ENCODE peak calls at places on chromosomes 6 and 20, in ten cellular contexts. F is psoas muscle; L is activated naive CD8-positive, alpha-beta T cell treated with anti-CD3 and anti-CD28 coated beads, Interleukin-2, amount 10 ng/mL, durations not matched to agents 7 days and 5 days; M is effector CD4-positive, alpha-beta T cell; J is A172; X is astrocyte of the spinal cord; G is skeletal muscle cell; N is activated CD8-positive, alpha-beta memory T cell treated with anti-CD3 and anti-CD28 coated beads for 4 hours; C is iPS DF 19.7; E is stimulated activated naive B cell treated with anti-CD40 and anti-IgM and Interleukin-4, amounts not matched to agents 10 μg/mL and 1 μg/mL and 100 μg/mL, for 72 hours. V is an unnamed sample.

GRCh38 chr6:123039431-123039830 is 43.4 kb downstream of the CLVS2 start:
- DNase-seq in F (no peak), L (no peak), M (no peak), J (no peak), X (no peak), G (no peak), N (no peak), C (no peak), E (no peak), V (no peak)

GRCh38 chr6:154157082-154157481 is 118.0 kb downstream of the OPRM1 start:
- DNase-seq in F (no peak), L (no peak), M (no peak), J (no peak), X (no peak), G (no peak), N (peak), C (no peak), E (no peak), V (no peak)

GRCh38 chr6:144989319-144990099 is 704.4 kb downstream of the UTRN start:
- DNase-seq in F (no peak), L (no peak), M (no peak), J (no peak), X (no peak), G (no peak), N (no peak), C (no peak), E (no peak), V (peak)

GRCh38 chr6:579339-579738 is 77.6 kb downstream of the HUS1B start:
- DNase-seq in F (no peak), L (no peak), M (no peak), J (peak), X (peak), G (peak), N (no peak), C (no peak), E (no peak), V (peak)

GRCh38 chr20:14991023-14991422 is 653.6 kb upstream of the FLRT3 start:
- DNase-seq in F (no peak), L (no peak), M (no peak), J (no peak), X (no peak), G (peak), N (no peak), C (no peak), E (no peak), V (no peak)

GRCh38 chr6:48994811-48995210 is 468.2 kb downstream of the MMUT start:
- DNase-seq in F (no peak), L (no peak), M (no peak), J (no peak), X (no peak), G (no peak), N (no peak), C (peak), E (no peak), V (no peak)

GRCh38 chr6:13463327-13463717 is 24.1 kb downstream of the GFOD1 start:
- DNase-seq in F (no peak), L (no peak), M (no peak), J (no peak), X (no peak), G (no peak), N (no peak), C (no peak), E (no peak), V (no peak)

GRCh38 chr6:147503587-147503986 is 4.9 kb upstream of the SAMD5 start:
- DNase-seq in F (no peak), L (no peak), M (no peak), J (no peak), X (no peak), G (no peak), N (no peak), C (peak), E (no peak), V (no peak)

GRCh38 chr6:152112503-152113261 is 305.2 kb downstream of the ESR1 start:
- DNase-seq in F (peak), L (no peak), M (no peak), J (no peak), X (no peak), G (no peak), N (no peak), C (no peak), E (no peak), V (no peak)

GRCh38 chr20:24656391-24656790 is 187.0 kb downstream of the SYNDIG1 start:
- DNase-seq in F (no peak), L (no peak), M (no peak), J (no peak), X (no peak), G (no peak), N (no peak), C (no peak), E (no peak), V (no peak)

GRCh38 chr6:135842618-135843392 is 8.7 kb upstream of the PDE7B start:
- DNase-seq in F (no peak), L (no peak), M (no peak), J (no peak), X (no peak), G (no peak), N (no peak), C (no peak), E (no peak), V (no peak)

GRCh38 chr20:22182148-22182547 is 402.2 kb downstream of the FOXA2 start:
- DNase-seq in F (no peak), L (no peak), M (no peak), J (no peak), X (no peak), G (no peak), N (no peak), C (no peak), E (no peak), V (no peak)

GRCh38 chr6:34295721-34296120 is 46.9 kb upstream of the SMIM29 start:
- DNase-seq in F (no peak), L (no peak), M (no peak), J (peak), X (no peak), G (no peak), N (no peak), C (no peak), E (peak), V (no peak)

GRCh38 chr20:62357681-62358080 is 9.4 kb downstream of the LAMA5 start:
- DNase-seq in F (peak), L (no peak), M (no peak), J (peak), X (no peak), G (no peak), N (no peak), C (no peak), E (no peak), V (no peak)

GRCh38 chr6:16511048-16511660 is 250.1 kb downstream of the ATXN1 start:
- DNase-seq in F (no peak), L (no peak), M (no peak), J (peak), X (peak), G (no peak), N (no peak), C (no peak), E (no peak), V (peak)

GRCh38 chr20:58011106-58011946 is 217.1 kb downstream of the ANKRD60 start:
- DNase-seq in F (no peak), L (no peak), M (no peak), J (no peak), X (no peak), G (no peak), N (no peak), C (no peak), E (no peak), V (no peak)

GRCh38 chr6:121858976-121859375 is 423.5 kb downstream of the GJA1 start:
- DNase-seq in F (no peak), L (no peak), M (no peak), J (no peak), X (no peak), G (no peak), N (no peak), C (no peak), E (no peak), V (no peak)

GRCh38 chr6:14889172-14889571 is 356.7 kb upstream of the JARID2 start:
- DNase-seq in F (no peak), L (no peak), M (no peak), J (no peak), X (no peak), G (no peak), N (no peak), C (no peak), E (no peak), V (peak)

GRCh38 chr6:157549468-157549745 is 168.4 kb downstream of the ZDHHC14 start:
- DNase-seq in F (no peak), L (no peak), M (no peak), J (no peak), X (no peak), G (no peak), N (no peak), C (no peak), E (no peak), V (no peak)

GRCh38 chr6:36699290-36699689 is 1.7 kb downstream of the RAB44 start:
- DNase-seq in F (no peak), L (no peak), M (no peak), J (no peak), X (no peak), G (no peak), N (no peak), C (no peak), E (no peak), V (no peak)

V was measured in MV-4-11.